ENCODE peak calls at places on chromosomes 5 and 9, in seven cellular contexts. One of them, this sample, is unnamed.

GRCh38 chr9:87578625-87579024 is 81.0 kb downstream of the DAPK1 start:
- DNase-seq in stomach: no peak
- DNase-seq in sigmoid colon: no peak
- DNase-seq in GM23338: no peak
- DNase-seq in spleen: no peak
- DNase-seq in endothelial cell of umbilical vein: no peak
- DNase-seq in HepG2: no peak
- DNase-seq in this sample: no peak

GRCh38 chr9:37592108-37592951 is at the start of gene TOMM5:
- DNase-seq in HepG2: peak; percentile 87
- DNase-seq in GM23338: peak; percentile 93
- DNase-seq in sigmoid colon: peak; percentile 96
- DNase-seq in spleen: peak; percentile 97
- DNase-seq in stomach: peak; percentile 93
- DNase-seq in endothelial cell of umbilical vein: peak; percentile 93
- DNase-seq in this sample: peak; percentile 89

GRCh38 chr9:131815971-131816873 is 76.3 kb upstream of the RAPGEF1 start:
- DNase-seq in sigmoid colon: no peak
- DNase-seq in GM23338: no peak
- DNase-seq in spleen: no peak
- DNase-seq in stomach: no peak
- DNase-seq in HepG2: no peak
- DNase-seq in endothelial cell of umbilical vein: no peak
- DNase-seq in this sample: no peak

GRCh38 chr5:7548576-7548975 is 152.6 kb downstream of the ADCY2 start:
- DNase-seq in HepG2: no peak
- DNase-seq in spleen: no peak
- DNase-seq in endothelial cell of umbilical vein: no peak
- DNase-seq in stomach: no peak
- DNase-seq in sigmoid colon: no peak
- DNase-seq in GM23338: no peak
- DNase-seq in this sample: no peak

GRCh38 chr5:148290271-148291195 is 21.7 kb upstream of the SPINK7 start:
- DNase-seq in endothelial cell of umbilical vein: peak; percentile 36
- DNase-seq in sigmoid colon: no peak
- DNase-seq in HepG2: peak; percentile 21
- DNase-seq in spleen: no peak
- DNase-seq in stomach: no peak
- DNase-seq in GM23338: peak; percentile 79
- DNase-seq in this sample: no peak

GRCh38 chr5:172835246-172836030 is 1.4 kb downstream of the ERGIC1 start:
- DNase-seq in sigmoid colon: no peak
- DNase-seq in endothelial cell of umbilical vein: no peak
- DNase-seq in stomach: no peak
- DNase-seq in GM23338: no peak
- DNase-seq in HepG2: no peak
- DNase-seq in spleen: peak; percentile 54
- DNase-seq in this sample: no peak

GRCh38 chr5:131245948-131246347 is 17.9 kb upstream of the CDC42SE2 start:
- DNase-seq in spleen: no peak
- DNase-seq in sigmoid colon: no peak
- DNase-seq in stomach: no peak
- DNase-seq in endothelial cell of umbilical vein: no peak
- DNase-seq in HepG2: no peak
- DNase-seq in GM23338: no peak
- DNase-seq in this sample: no peak

GRCh38 chr9:83642784-83643183 is 19.8 kb downstream of the IDNK start:
- DNase-seq in endothelial cell of umbilical vein: no peak
- DNase-seq in GM23338: peak; percentile 17
- DNase-seq in HepG2: no peak
- DNase-seq in stomach: no peak
- DNase-seq in sigmoid colon: no peak
- DNase-seq in spleen: no peak
- DNase-seq in this sample: no peak

GRCh38 chr5:90096415-90097081 is 313.0 kb downstream of the CETN3 start:
- DNase-seq in HepG2: peak; percentile 10
- DNase-seq in spleen: no peak
- DNase-seq in stomach: peak; percentile 61
- DNase-seq in endothelial cell of umbilical vein: peak; percentile 47
- DNase-seq in GM23338: peak; percentile 27
- DNase-seq in sigmoid colon: no peak
- DNase-seq in this sample: no peak

GRCh38 chr5:140322751-140323731 is 20.1 kb upstream of the PFDN1 start:
- DNase-seq in stomach: peak; percentile 84
- DNase-seq in HepG2: peak; percentile 72
- DNase-seq in spleen: no peak
- DNase-seq in endothelial cell of umbilical vein: peak; percentile 94
- DNase-seq in GM23338: peak; percentile 9
- DNase-seq in sigmoid colon: peak; percentile 76
- DNase-seq in this sample: peak; percentile 93

GRCh38 chr5:72106922-72107873 is at the start of gene MAP1B:
- DNase-seq in GM23338: peak; percentile 98
- DNase-seq in stomach: no peak
- DNase-seq in endothelial cell of umbilical vein: peak; percentile 56
- DNase-seq in spleen: peak; percentile 75
- DNase-seq in sigmoid colon: peak; percentile 80
- DNase-seq in HepG2: peak; percentile 35
- DNase-seq in this sample: peak; percentile 13

GRCh38 chr9:34143116-34143515 is 16.6 kb upstream of the DCAF12 start:
- DNase-seq in endothelial cell of umbilical vein: peak; percentile 62
- DNase-seq in sigmoid colon: no peak
- DNase-seq in HepG2: no peak
- DNase-seq in GM23338: no peak
- DNase-seq in spleen: no peak
- DNase-seq in stomach: no peak
- DNase-seq in this sample: no peak

GRCh38 chr9:104774831-104775573 is 11.1 kb downstream of the NIPSNAP3B start:
- DNase-seq in endothelial cell of umbilical vein: no peak
- DNase-seq in stomach: no peak
- DNase-seq in sigmoid colon: no peak
- DNase-seq in spleen: peak; percentile 62
- DNase-seq in GM23338: no peak
- DNase-seq in HepG2: no peak
- DNase-seq in this sample: no peak

GRCh38 chr9:27625751-27626628 is 52.7 kb upstream of the C9orf72 start:
- DNase-seq in endothelial cell of umbilical vein: no peak
- DNase-seq in sigmoid colon: no peak
- DNase-seq in spleen: no peak
- DNase-seq in GM23338: no peak
- DNase-seq in stomach: no peak
- DNase-seq in HepG2: no peak
- DNase-seq in this sample: no peak

GRCh38 chr5:56900858-56901578 is 8.4 kb upstream of the SETD9 start:
- DNase-seq in sigmoid colon: no peak
- DNase-seq in HepG2: peak; percentile 56
- DNase-seq in endothelial cell of umbilical vein: peak; percentile 57
- DNase-seq in spleen: no peak
- DNase-seq in stomach: no peak
- DNase-seq in GM23338: peak; percentile 63
- DNase-seq in this sample: peak; percentile 22

GRCh38 chr5:168689278-168689677 is 110.1 kb upstream of the PANK3 start:
- DNase-seq in endothelial cell of umbilical vein: no peak
- DNase-seq in stomach: no peak
- DNase-seq in GM23338: no peak
- DNase-seq in sigmoid colon: no peak
- DNase-seq in spleen: no peak
- DNase-seq in HepG2: no peak
- DNase-seq in this sample: no peak

GRCh38 chr5:135999396-136000139 is 29.2 kb upstream of the TGFBI start:
- DNase-seq in HepG2: no peak
- DNase-seq in endothelial cell of umbilical vein: peak; percentile 35
- DNase-seq in GM23338: no peak
- DNase-seq in stomach: no peak
- DNase-seq in sigmoid colon: no peak
- DNase-seq in spleen: no peak
- DNase-seq in this sample: no peak

GRCh38 chr9:92917176-92917800 is 30.0 kb upstream of the FGD3 start:
- DNase-seq in HepG2: no peak
- DNase-seq in endothelial cell of umbilical vein: no peak
- DNase-seq in sigmoid colon: no peak
- DNase-seq in GM23338: no peak
- DNase-seq in spleen: no peak
- DNase-seq in stomach: no peak
- DNase-seq in this sample: no peak
- TF ChIP-seq POLR2AphosphoS5 in HepG2: no peak
- TF ChIP-seq POLR2AphosphoS5 in endothelial cell of umbilical vein: no peak
- TF ChIP-seq POLR2AphosphoS5 in sigmoid colon: no peak
- TF ChIP-seq POLR2AphosphoS5 in GM23338: no peak
- TF ChIP-seq POLR2AphosphoS5 in spleen: no peak
- TF ChIP-seq POLR2AphosphoS5 in stomach: no peak
- TF ChIP-seq POLR2AphosphoS5 in this sample: no peak

DNA sequence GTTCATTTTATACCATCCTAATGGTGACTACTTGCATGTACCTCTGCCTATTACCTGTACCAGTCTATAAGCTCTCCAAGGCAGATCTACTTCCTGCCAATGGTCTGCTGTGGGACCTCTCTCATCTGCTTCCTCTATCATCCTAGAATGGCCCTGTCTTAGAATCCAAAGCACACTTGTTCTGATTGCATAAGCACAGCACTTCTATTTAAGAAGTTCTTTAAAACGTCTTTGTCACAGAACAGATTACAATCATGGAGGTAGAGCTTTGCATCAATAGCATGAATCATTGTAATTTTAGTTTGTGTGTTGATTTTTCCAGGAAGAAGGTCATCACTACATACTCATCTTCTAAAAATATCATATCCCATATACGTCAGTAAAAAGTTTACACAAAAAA is 131.8 kb upstream of the ACOT12 start:
- DNase-seq in HepG2: no peak
- DNase-seq in spleen: no peak
- DNase-seq in GM23338: no peak
- DNase-seq in endothelial cell of umbilical vein: no peak
- DNase-seq in stomach: no peak
- DNase-seq in sigmoid colon: no peak
- DNase-seq in this sample: no peak
- H3K27ac ChIP-seq in HepG2: no peak overlapping the region
- H3K27ac ChIP-seq in spleen: no peak overlapping the region
- H3K27ac ChIP-seq in GM23338: no peak overlapping the region
- H3K27ac ChIP-seq in endothelial cell of umbilical vein: no peak overlapping the region
- H3K27ac ChIP-seq in stomach: no peak overlapping the region
- H3K27ac ChIP-seq in sigmoid colon: no peak overlapping the region
- H3K27ac ChIP-seq in this sample: no peak overlapping the region

GRCh38 chr5:95591490-95591901 is 28.4 kb upstream of the GPR150 start:
- DNase-seq in endothelial cell of umbilical vein: peak; percentile 69
- DNase-seq in stomach: no peak
- DNase-seq in spleen: no peak
- DNase-seq in GM23338: no peak
- DNase-seq in sigmoid colon: no peak
- DNase-seq in HepG2: peak; percentile 20
- DNase-seq in this sample: no peak
- TF ChIP-seq POLR2AphosphoS5 in endothelial cell of umbilical vein: no peak
- TF ChIP-seq POLR2AphosphoS5 in stomach: no peak
- TF ChIP-seq POLR2AphosphoS5 in spleen: no peak
- TF ChIP-seq POLR2AphosphoS5 in GM23338: no peak
- TF ChIP-seq POLR2AphosphoS5 in sigmoid colon: no peak
- TF ChIP-seq POLR2AphosphoS5 in HepG2: no peak
- TF ChIP-seq POLR2AphosphoS5 in this sample: no peak

DNA sequence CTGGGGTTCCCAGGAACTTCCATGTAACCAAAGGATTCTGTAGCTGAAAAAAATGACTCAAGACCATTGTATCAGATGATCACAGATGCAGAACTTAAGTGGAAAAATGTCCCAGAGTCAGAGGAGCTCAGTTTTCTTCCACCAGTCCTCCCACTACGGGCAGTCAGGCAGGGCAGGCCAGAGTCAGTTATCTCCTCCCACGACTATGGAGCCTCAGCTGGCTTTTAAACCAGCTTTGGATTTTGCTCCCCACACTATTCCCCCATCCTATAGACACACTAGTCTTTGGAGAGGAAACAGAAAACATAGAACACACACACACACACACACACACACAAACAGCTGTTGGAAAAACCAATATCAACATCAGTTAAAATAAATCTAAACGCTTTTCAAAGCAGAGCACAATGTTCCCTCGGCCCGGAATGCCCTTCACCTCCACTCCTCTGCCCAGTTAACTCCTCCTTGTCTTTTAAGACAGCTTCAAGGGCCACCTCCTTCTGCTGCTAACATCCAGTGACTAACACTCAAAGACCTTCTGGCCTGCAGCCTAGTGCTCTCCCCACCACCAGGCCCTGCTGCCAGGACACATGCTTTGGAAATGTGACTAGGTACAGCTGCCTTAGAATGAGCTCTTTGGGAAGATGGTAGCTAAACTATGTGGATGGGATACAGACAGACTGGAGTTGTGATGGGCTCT is 56.8 kb downstream of the NIPAL4 start:
- DNase-seq in HepG2: no peak
- DNase-seq in GM23338: no peak
- DNase-seq in sigmoid colon: peak; percentile 88
- DNase-seq in endothelial cell of umbilical vein: no peak
- DNase-seq in stomach: no peak
- DNase-seq in spleen: no peak
- DNase-seq in this sample: peak; percentile 16
- H3K27ac ChIP-seq in HepG2: no peak overlapping the region
- H3K27ac ChIP-seq in GM23338: no peak overlapping the region
- H3K27ac ChIP-seq in sigmoid colon: peak overlapping the region; percentile 79
- H3K27ac ChIP-seq in endothelial cell of umbilical vein: no peak overlapping the region
- H3K27ac ChIP-seq in stomach: peak overlapping the region; percentile 69
- H3K27ac ChIP-seq in spleen: peak overlapping the region; percentile 48
- H3K27ac ChIP-seq in this sample: peak overlapping the region; percentile 55

DNA sequence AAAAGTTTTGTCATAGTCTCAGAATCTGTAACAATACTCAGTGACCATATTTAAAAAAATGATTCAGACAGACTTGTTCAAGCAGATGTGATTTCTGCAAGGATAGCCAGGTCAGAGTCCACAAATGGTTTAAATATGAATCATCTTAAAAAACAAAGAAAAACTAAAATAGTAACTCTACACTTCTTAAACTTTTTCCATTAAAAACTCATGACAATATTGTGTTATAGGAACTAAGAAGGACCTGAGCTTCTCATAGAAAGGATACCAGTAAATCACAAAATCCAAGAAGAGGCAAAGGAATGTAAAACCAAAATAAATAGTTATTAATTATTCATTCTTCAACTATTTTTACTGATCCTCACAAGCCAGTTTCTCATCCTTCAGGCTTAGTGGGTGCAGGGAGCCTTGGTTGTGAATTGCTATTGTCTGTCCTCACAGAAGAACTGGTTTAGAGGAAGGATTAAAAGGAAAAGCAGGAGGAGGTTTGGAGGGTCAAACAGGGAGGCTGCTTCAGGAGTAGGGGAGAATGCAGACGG is 110.5 kb downstream of the CCDC192 start:
- DNase-seq in sigmoid colon: no peak
- DNase-seq in spleen: no peak
- DNase-seq in stomach: no peak
- DNase-seq in endothelial cell of umbilical vein: peak; percentile 83
- DNase-seq in HepG2: no peak
- DNase-seq in GM23338: no peak
- DNase-seq in this sample: no peak
- TF ChIP-seq POLR2AphosphoS5 in sigmoid colon: no peak
- TF ChIP-seq POLR2AphosphoS5 in spleen: no peak
- TF ChIP-seq POLR2AphosphoS5 in stomach: no peak
- TF ChIP-seq POLR2AphosphoS5 in endothelial cell of umbilical vein: no peak
- TF ChIP-seq POLR2AphosphoS5 in HepG2: no peak
- TF ChIP-seq POLR2AphosphoS5 in GM23338: no peak
- TF ChIP-seq POLR2AphosphoS5 in this sample: no peak

GRCh38 chr5:108061941-108062340 is 320.0 kb downstream of the FBXL17 start:
- DNase-seq in spleen: no peak
- DNase-seq in GM23338: no peak
- DNase-seq in HepG2: no peak
- DNase-seq in endothelial cell of umbilical vein: no peak
- DNase-seq in stomach: no peak
- DNase-seq in sigmoid colon: no peak
- DNase-seq in this sample: no peak
- H3K27ac ChIP-seq in spleen: no peak overlapping the region
- H3K27ac ChIP-seq in GM23338: no peak overlapping the region
- H3K27ac ChIP-seq in HepG2: no peak overlapping the region
- H3K27ac ChIP-seq in endothelial cell of umbilical vein: no peak overlapping the region
- H3K27ac ChIP-seq in stomach: no peak overlapping the region
- H3K27ac ChIP-seq in sigmoid colon: no peak overlapping the region
- H3K27ac ChIP-seq in this sample: no peak overlapping the region

GRCh38 chr9:115158666-115159481 is 40.9 kb upstream of the TNC start:
- DNase-seq in GM23338: no peak
- DNase-seq in endothelial cell of umbilical vein: no peak
- DNase-seq in HepG2: no peak
- DNase-seq in stomach: no peak
- DNase-seq in spleen: no peak
- DNase-seq in sigmoid colon: peak; percentile 73
- DNase-seq in this sample: no peak
- TF ChIP-seq POLR2AphosphoS5 in GM23338: no peak
- TF ChIP-seq POLR2AphosphoS5 in endothelial cell of umbilical vein: no peak
- TF ChIP-seq POLR2AphosphoS5 in HepG2: no peak
- TF ChIP-seq POLR2AphosphoS5 in stomach: no peak
- TF ChIP-seq POLR2AphosphoS5 in spleen: no peak
- TF ChIP-seq POLR2AphosphoS5 in sigmoid colon: peak; percentile 91
- TF ChIP-seq POLR2AphosphoS5 in this sample: no peak

This sample was measured in prostate gland.